ENCODE peak calls at places on chromosomes 2 and 18, in nine cellular contexts. A is NCI-H1092; U is iris pigment epithelial cell; L is caudate nucleus; C is activated CD8-positive, alpha-beta memory T cell treated with anti-CD3 and anti-CD28 coated beads for 48 hours; X is hepatocyte; O is CD4-positive, alpha-beta T cell; S is HFF-Myc; I is NCI-H1417. Q is an unnamed sample.

GRCh38 chr18:74836296-74837139 is 238.8 kb downstream of the ZNF407 start:
- DNase-seq in I (peak), L (no peak), A (peak), U (peak), X (peak), S (no peak), C (no peak), O (no peak), Q (no peak)

GRCh38 chr2:201546576-201546975 is 95.0 kb downstream of the STRADB start:
- DNase-seq in S (peak), A (no peak), X (no peak), I (no peak), C (no peak), O (no peak), L (no peak), U (peak), Q (no peak)

GRCh38 chr2:23673830-23674679 is 252.9 kb downstream of the ATAD2B start:
- DNase-seq in C (no peak), L (no peak), A (no peak), U (no peak), S (no peak), O (no peak), X (peak), I (no peak), Q (no peak)

GRCh38 chr2:200479617-200480292 is 30.1 kb downstream of the KCTD18 start:
- DNase-seq in C (no peak), O (no peak), I (no peak), S (no peak), U (peak), A (no peak), L (no peak), X (no peak), Q (no peak)

GRCh38 chr18:35436076-35436649 is 59.0 kb upstream of the ZNF396 start:
- DNase-seq in O (no peak), U (peak), I (no peak), L (no peak), S (no peak), C (no peak), X (no peak), A (no peak), Q (no peak)

GRCh38 chr18:33460681-33461080 is 20.2 kb upstream of the CCDC178 start:
- DNase-seq in A (no peak), X (no peak), L (no peak), I (no peak), O (no peak), C (no peak), S (no peak), U (no peak), Q (no peak)

GRCh38 chr18:13236411-13236810 is 17.9 kb downstream of the LDLRAD4 start:
- DNase-seq in X (no peak), C (no peak), I (no peak), L (no peak), O (no peak), A (no peak), S (no peak), U (no peak), Q (peak)

GRCh38 chr2:238720232-238720672 is 127.6 kb upstream of the TWIST2 start:
- DNase-seq in X (peak), S (no peak), L (no peak), A (peak), O (no peak), U (peak), I (no peak), C (peak), Q (no peak)

GRCh38 chr2:1183300-1183699 is 230.0 kb upstream of the TPO start:
- DNase-seq in C (no peak), U (no peak), O (no peak), A (no peak), X (no peak), L (no peak), I (no peak), S (no peak), Q (no peak)

GRCh38 chr2:24489942-24490673 is 946 bp upstream of the NCOA1 start:
- DNase-seq in C (no peak), L (no peak), S (no peak), O (no peak), A (no peak), I (no peak), X (peak), U (peak), Q (no peak)

GRCh38 chr2:26068602-26069298 is 34.9 kb downstream of the RAB10 start:
- DNase-seq in L (no peak), U (peak), A (no peak), S (peak), X (peak), I (no peak), O (peak), C (no peak), Q (no peak)

GRCh38 chr18:51168031-51168742 is 29.3 kb downstream of the MEX3C start:
- DNase-seq in A (no peak), I (no peak), C (no peak), S (no peak), O (no peak), X (no peak), L (no peak), U (no peak), Q (no peak)

GRCh38 chr2:160741815-160742214 is 248.2 kb upstream of the RBMS1 start:
- DNase-seq in L (no peak), C (no peak), A (no peak), O (no peak), I (no peak), U (no peak), X (no peak), S (no peak), Q (no peak)

GRCh38 chr2:182509-183122 is 81.2 kb downstream of the SH3YL1 start:
- DNase-seq in I (peak), S (no peak), L (no peak), U (no peak), C (no peak), O (no peak), A (no peak), X (no peak), Q (no peak)

GRCh38 chr2:62740221-62740620 is 34.7 kb downstream of the EHBP1 start:
- DNase-seq in X (no peak), I (no peak), U (no peak), S (no peak), A (no peak), O (no peak), L (no peak), C (no peak), Q (no peak)

GRCh38 chr2:19774788-19775156 is 127.0 kb downstream of the TTC32 start:
- DNase-seq in A (no peak), O (no peak), C (no peak), X (no peak), L (no peak), S (no peak), I (peak), U (peak), Q (no peak)

GRCh38 chr18:33581816-33582215 is 3.8 kb downstream of the ASXL3 start:
- DNase-seq in O (no peak), I (no peak), L (no peak), X (no peak), A (no peak), S (no peak), C (no peak), U (no peak), Q (no peak)

GRCh38 chr2:100814043-100814442 is 5.9 kb upstream of the NPAS2 start:
- DNase-seq in S (no peak), O (no peak), X (no peak), L (no peak), A (no peak), C (no peak), I (no peak), U (no peak), Q (no peak)

GRCh38 chr2:176490061-176490861 is 221.0 kb downstream of the MTX2 start:
- DNase-seq in C (no peak), L (no peak), O (no peak), A (no peak), S (no peak), U (peak), X (peak), I (no peak), Q (no peak)

GRCh38 chr2:236875906-236876505 is 209.7 kb upstream of the COPS8 start:
- DNase-seq in I (peak), A (no peak), S (no peak), U (no peak), O (no peak), X (peak), C (no peak), L (no peak), Q (no peak)

GRCh38 chr18:48932822-48933510 is 17.8 kb downstream of the SMAD7 start:
- DNase-seq in X (no peak), I (no peak), S (no peak), C (no peak), A (no peak), U (no peak), O (no peak), L (no peak), Q (no peak)